ENCODE peak calls at places on chromosomes 12 and 14, in five cellular contexts. G, F, V, E and B are unnamed samples.

GRCh38 chr12:123960856-123961255 is 11.8 kb downstream of the CCDC92 start:
- DNase-seq in G (no peak), F (no peak), V (no peak), E (no peak), B (no peak)

GRCh38 chr14:81406863-81407262 is 6.7 kb upstream of the STON2 start:
- DNase-seq in G (peak), F (no peak), V (no peak), E (no peak), B (no peak)

GRCh38 chr12:104578453-104578852 is 121.7 kb downstream of the CHST11 start:
- DNase-seq in G (peak), F (no peak), V (no peak), E (no peak), B (no peak)

GRCh38 chr12:43306066-43306465 is 245.9 kb downstream of the ADAMTS20 start:
- DNase-seq in G (peak), F (no peak), V (no peak), E (no peak), B (no peak)

GRCh38 chr12:127336416-127336815 is 930.6 kb upstream of the TMEM132C start:
- DNase-seq in G (no peak), F (no peak), V (no peak), E (no peak), B (no peak)

GRCh38 chr14:31962920-31963319 is 114.2 kb upstream of the ARHGAP5 start:
- DNase-seq in G (no peak), F (no peak), V (no peak), E (no peak), B (no peak)

GRCh38 chr14:92510972-92511371 is 2.6 kb upstream of the RIN3 start:
- DNase-seq in G (no peak), F (no peak), V (no peak), E (no peak), B (no peak)

GRCh38 chr14:37593496-37594237 is 1.4 kb downstream of the FOXA1 start:
- DNase-seq in G (no peak), F (no peak), V (no peak), E (no peak), B (no peak)

GRCh38 chr14:58716706-58717105 is 78.9 kb downstream of the DACT1 start:
- DNase-seq in G (no peak), F (no peak), V (no peak), E (no peak), B (no peak)

GRCh38 chr14:46250113-46250703 is 401.4 kb downstream of the RPL10L start:
- DNase-seq in G (no peak), F (no peak), V (no peak), E (no peak), B (no peak)

GRCh38 chr12:102766961-102767360 is 150.1 kb downstream of the PAH start:
- DNase-seq in G (no peak), F (no peak), V (no peak), E (no peak), B (no peak)

GRCh38 chr14:101876539-101876938 is 87.8 kb upstream of the DYNC1H1 start:
- DNase-seq in G (peak), F (no peak), V (peak), E (peak), B (no peak)

GRCh38 chr12:28209782-28210181 is 19.5 kb downstream of the CCDC91 start:
- DNase-seq in G (no peak), F (no peak), V (no peak), E (no peak), B (no peak)